ENCODE peak calls at places on chromosomes 13 and 19, in six cellular contexts. F, D, H, A, V and M are unnamed samples.

GRCh38 chr13:40115456-40115855 is 460.0 kb downstream of the COG6 start:
- DNase-seq in F (no peak), D (no peak), H (no peak), A (no peak), V (no peak), M (no peak)

GRCh38 chr13:83798731-83799130 is 83.5 kb downstream of the SLITRK1 start:
- DNase-seq in F (no peak), D (no peak), H (no peak), A (no peak), V (no peak), M (no peak)

GRCh38 chr19:3201911-3202310 is 16.2 kb downstream of the NCLN start:
- DNase-seq in F (no peak), D (no peak), H (no peak), A (no peak), V (no peak), M (no peak)

GRCh38 chr13:95418946-95419345 is 117.7 kb upstream of the ABCC4 start:
- DNase-seq in F (no peak), D (no peak), H (no peak), A (no peak), V (no peak), M (no peak)

GRCh38 chr19:57961785-57962184 is 12.5 kb downstream of the C19orf18 start:
- DNase-seq in F (no peak), D (no peak), H (no peak), A (no peak), V (no peak), M (no peak)

GRCh38 chr19:3809881-3810707 is 23.9 kb upstream of the MATK start:
- DNase-seq in F (no peak), D (no peak), H (no peak), A (peak; percentile 33), V (no peak), M (no peak)

GRCh38 chr13:40408602-40409001 is 257.8 kb downstream of the FOXO1 start:
- DNase-seq in F (no peak), D (no peak), H (no peak), A (no peak), V (no peak), M (no peak)

GRCh38 chr13:114173753-114174152 is 5.3 kb upstream of the CFAP97D2 start:
- DNase-seq in F (no peak), D (no peak), H (no peak), A (no peak), V (no peak), M (no peak)

GRCh38 chr13:32175307-32175706 is 139.9 kb downstream of the ZAR1L start:
- DNase-seq in F (no peak), D (no peak), H (no peak), A (no peak), V (no peak), M (no peak)

GRCh38 chr19:45403781-45404556 is 900 bp downstream of the PPP1R13L start:
- DNase-seq in F (peak; percentile 60), D (no peak), H (no peak), A (peak; percentile 97), V (peak; percentile 54), M (peak; percentile 36)

GRCh38 chr19:8484331-8484894 is 18.0 kb downstream of the PRAM1 start:
- DNase-seq in F (no peak), D (no peak), H (no peak), A (no peak), V (no peak), M (no peak)

GRCh38 chr19:2524840-2525723 is 49.2 kb downstream of the GADD45B start:
- DNase-seq in F (no peak), D (no peak), H (no peak), A (peak; percentile 57), V (no peak), M (no peak)

GRCh38 chr19:1106841-1107654 is 3.3 kb downstream of the GPX4 start:
- DNase-seq in F (no peak), D (no peak), H (no peak), A (peak; percentile 71), V (no peak), M (no peak)

GRCh38 chr13:95480131-95480545 is 72.4 kb upstream of the CLDN10 start:
- DNase-seq in F (no peak), D (no peak), H (no peak), A (no peak), V (no peak), M (no peak)

GRCh38 chr13:89982406-89983085 is 1364.9 kb upstream of the MIR17HG start:
- DNase-seq in F (no peak), D (no peak), H (no peak), A (no peak), V (no peak), M (no peak)

GRCh38 chr13:80339578-80339840 is 1.4 kb downstream of the SPRY2 start:
- DNase-seq in F (no peak), D (no peak), H (no peak), A (no peak), V (no peak), M (no peak)

GRCh38 chr19:35153701-35154534 is 617 bp upstream of the FXYD5 start:
- DNase-seq in F (peak; percentile 78), D (no peak), H (no peak), A (peak; percentile 88), V (peak; percentile 62), M (peak; percentile 59)

GRCh38 chr13:47816835-47817234 is 184.2 kb downstream of the SUCLA2 start:
- DNase-seq in F (no peak), D (no peak), H (no peak), A (peak; percentile 54), V (no peak), M (no peak)